ENCODE peak calls at places on chromosomes 3 and 15, in four cellular contexts. O is hypothalamus, W is cardiac fibroblast, N is mesothelial cell of epicardium. P is an unnamed sample.

GRCh38 chr3:188583476-188584161 is 429.7 kb downstream of the LPP start:
- DNase-seq in W (no peak), O (no peak), N (no peak), P (no peak)

GRCh38 chr3:12831582-12831866 is 9.8 kb downstream of the RPL32 start:
- DNase-seq in W (no peak), O (no peak), N (no peak), P (no peak)

GRCh38 chr3:174937488-174937887 is 78.4 kb downstream of the NAALADL2 start:
- DNase-seq in N (no peak), W (no peak), O (no peak), P (no peak)

GRCh38 chr3:140809326-140809725 is 131.5 kb downstream of the TRIM42 start:
- DNase-seq in O (no peak), N (no peak), W (no peak), P (no peak)

GRCh38 chr15:73633991-73634495 is 854 bp upstream of the NPTN start:
- DNase-seq in O (no peak), N (no peak), W (peak), P (no peak)

GRCh38 chr3:149441662-149442442 is 32.6 kb upstream of the TM4SF4 start:
- DNase-seq in O (no peak), W (no peak), N (no peak), P (no peak)

GRCh38 chr3:47301456-47301855 is 18.7 kb downstream of the KLHL18 start:
- DNase-seq in N (no peak), W (no peak), O (no peak), P (no peak)

GRCh38 chr3:157868168-157868567 is 238.1 kb downstream of the SHOX2 start:
- DNase-seq in N (no peak), O (no peak), W (peak), P (no peak)

GRCh38 chr3:119222400-119222799 is 18.3 kb downstream of the B4GALT4 start:
- DNase-seq in N (no peak), W (no peak), O (no peak), P (no peak)

GRCh38 chr3:50256978-50257890 is 11.7 kb upstream of the SEMA3B start:
- DNase-seq in N (no peak), W (peak), O (no peak), P (no peak)

P was measured in GOT3.